ENCODE peak calls at places on chromosomes 4 and X, in nine cellular contexts. H is brain microvascular endothelial cell; A is activated CD4-positive, alpha-beta T cell treated with anti-CD3 and anti-CD28 coated beads, Interleukin-2, amount 50 U/mL, for 48 hours; K is fibroblast of the conjunctiva; R is activated effector memory CD4-positive, alpha-beta T cell treated with Interleukin-2 at 50 U/mL for 16 hours; G is kidney; E is mammary epithelial cell; O is breast epithelium; I is A549. P is an unnamed sample.
A peak's percentile ranks its signal among the peaks of the same experiment; 100 is the strongest.

GRCh38 chr4:152635876-152636275 is 43.9 kb downstream of the TMEM154 start:
- DNase-seq in R (no peak), K (no peak), E (no peak), I (no peak), G (no peak), A (no peak), H (no peak), O (no peak), P (no peak)

GRCh38 chrX:44305921-44306320 is 37.6 kb downstream of the EFHC2 start:
- DNase-seq in O (no peak), K (no peak), G (no peak), E (no peak), A (no peak), R (no peak), I (no peak), H (no peak), P (no peak)

GRCh38 chr4:98284640-98285046 is 23.5 kb downstream of the RAP1GDS1 start:
- DNase-seq in O (no peak), H (no peak), K (no peak), G (no peak), A (no peak), E (peak; percentile 61), R (no peak), I (peak; percentile 0), P (no peak)

GRCh38 chr4:141158219-141158618 is 24.9 kb upstream of the RNF150 start:
- DNase-seq in I (peak; percentile 31), K (peak; percentile 21), R (no peak), G (no peak), O (no peak), E (no peak), H (no peak), A (no peak), P (no peak)

GRCh38 chrX:49309401-49309981 is 6.0 kb downstream of the GAGE10 start:
- DNase-seq in H (peak; percentile 6), O (no peak), E (peak; percentile 9), I (no peak), G (no peak), K (no peak), R (no peak), A (no peak), P (no peak)

GRCh38 chrX:136468391-136469103 is 19.2 kb upstream of the BRS3 start:
- DNase-seq in H (no peak), O (no peak), I (no peak), K (no peak), A (no peak), G (no peak), E (no peak), R (no peak), P (no peak)

GRCh38 chrX:131802836-131803626 is 220.1 kb upstream of the STK26 start:
- DNase-seq in G (peak; percentile 85), K (peak; percentile 56), R (no peak), O (peak; percentile 80), E (peak; percentile 55), H (no peak), I (peak; percentile 69), A (peak; percentile 29), P (no peak)

GRCh38 chr4:187312299-187312698 is 588.6 kb upstream of the FAT1 start:
- DNase-seq in O (no peak), E (no peak), K (no peak), I (no peak), G (no peak), R (no peak), H (no peak), A (no peak), P (no peak)

GRCh38 chr4:87465739-87466366 is 43.5 kb downstream of the NUDT9 start:
- DNase-seq in K (peak; percentile 43), E (peak; percentile 17), H (peak; percentile 51), I (peak; percentile 54), R (no peak), A (no peak), G (no peak), O (no peak), P (no peak)

GRCh38 chr4:185597532-185598188 is 62.4 kb upstream of the PDLIM3 start:
- DNase-seq in G (peak; percentile 84), K (peak; percentile 67), A (peak; percentile 78), O (peak; percentile 69), I (peak; percentile 69), E (peak; percentile 46), H (peak; percentile 70), R (peak; percentile 34), P (peak; percentile 36)

GRCh38 chrX:139200793-139201192 is 329.7 kb upstream of the F9 start:
- DNase-seq in G (no peak), I (peak; percentile 16), H (no peak), E (no peak), A (no peak), R (no peak), K (peak; percentile 17), O (no peak), P (no peak)

P was measured in central memory CD8-positive, alpha-beta T cell.